ENCODE peak calls at places on chromosomes 16 and 17, in six cellular contexts. One of them, this sample, is unnamed.

GRCh38 chr17:32226881-32227280 is 38.8 kb upstream of the RHBDL3 start:
- DNase-seq in K562: no peak
- DNase-seq in A549: no peak
- DNase-seq in endothelial cell of umbilical vein: no peak
- DNase-seq in HepG2: no peak
- DNase-seq in NB4: no peak
- DNase-seq in this sample: no peak

GRCh38 chr17:82105882-82106696 is 8.1 kb upstream of the FASN start:
- DNase-seq in K562: peak
- DNase-seq in A549: peak
- DNase-seq in endothelial cell of umbilical vein: no peak
- DNase-seq in HepG2: peak
- DNase-seq in NB4: peak
- DNase-seq in this sample: peak

GRCh38 chr17:43324205-43324893 is 74.4 kb upstream of the ARL4D start:
- DNase-seq in K562: no peak
- DNase-seq in A549: peak
- DNase-seq in endothelial cell of umbilical vein: peak
- DNase-seq in HepG2: no peak
- DNase-seq in NB4: no peak
- DNase-seq in this sample: peak

GRCh38 chr17:82052638-82053059 is 951 bp downstream of the GPS1 start:
- DNase-seq in K562: no peak
- DNase-seq in A549: no peak
- DNase-seq in endothelial cell of umbilical vein: no peak
- DNase-seq in HepG2: no peak
- DNase-seq in NB4: no peak
- DNase-seq in this sample: no peak

GRCh38 chr17:19955099-19955498 is 22.5 kb downstream of the AKAP10 start:
- DNase-seq in K562: no peak
- DNase-seq in A549: no peak
- DNase-seq in endothelial cell of umbilical vein: no peak
- DNase-seq in HepG2: no peak
- DNase-seq in NB4: no peak
- DNase-seq in this sample: no peak

GRCh38 chr16:50311891-50312501 is 45.6 kb downstream of the ADCY7 start:
- DNase-seq in K562: no peak
- DNase-seq in A549: no peak
- DNase-seq in endothelial cell of umbilical vein: no peak
- DNase-seq in HepG2: no peak
- DNase-seq in NB4: no peak
- DNase-seq in this sample: no peak

GRCh38 chr17:22305356-22306071 is 613.2 kb downstream of the KCNJ18 start:
- DNase-seq in K562: no peak
- DNase-seq in A549: no peak
- DNase-seq in endothelial cell of umbilical vein: no peak
- DNase-seq in HepG2: no peak
- DNase-seq in NB4: no peak
- DNase-seq in this sample: no peak

GRCh38 chr16:69105501-69106361 is at the start of gene HAS3:
- DNase-seq in K562: peak
- DNase-seq in A549: peak
- DNase-seq in endothelial cell of umbilical vein: peak
- DNase-seq in HepG2: peak
- DNase-seq in NB4: peak
- DNase-seq in this sample: no peak

GRCh38 chr17:32445075-32445427 is 741 bp downstream of the PSMD11 start:
- DNase-seq in K562: peak
- DNase-seq in A549: peak
- DNase-seq in endothelial cell of umbilical vein: peak
- DNase-seq in HepG2: peak
- DNase-seq in NB4: peak
- DNase-seq in this sample: no peak

GRCh38 chr17:7234100-7235012 is at the start of gene DVL2:
- DNase-seq in K562: peak
- DNase-seq in A549: peak
- DNase-seq in endothelial cell of umbilical vein: peak
- DNase-seq in HepG2: peak
- DNase-seq in NB4: peak
- DNase-seq in this sample: peak

GRCh38 chr17:4837471-4838305 is 4.5 kb downstream of the MINK1 start:
- DNase-seq in K562: no peak
- DNase-seq in A549: no peak
- DNase-seq in endothelial cell of umbilical vein: no peak
- DNase-seq in HepG2: no peak
- DNase-seq in NB4: no peak
- DNase-seq in this sample: no peak

GRCh38 chr16:71637398-71637797 is 11.4 kb downstream of the MARVELD3 start:
- DNase-seq in K562: no peak
- DNase-seq in A549: no peak
- DNase-seq in endothelial cell of umbilical vein: no peak
- DNase-seq in HepG2: no peak
- DNase-seq in NB4: no peak
- DNase-seq in this sample: no peak

GRCh38 chr17:64084086-64084939 is 45.6 kb downstream of the ERN1 start:
- DNase-seq in K562: peak
- DNase-seq in A549: peak
- DNase-seq in endothelial cell of umbilical vein: peak
- DNase-seq in HepG2: peak
- DNase-seq in NB4: peak
- DNase-seq in this sample: no peak

GRCh38 chr17:74390680-74391653 is 23.7 kb downstream of the GPR142 start:
- DNase-seq in K562: no peak
- DNase-seq in A549: no peak
- DNase-seq in endothelial cell of umbilical vein: no peak
- DNase-seq in HepG2: no peak
- DNase-seq in NB4: peak
- DNase-seq in this sample: no peak

GRCh38 chr16:30526137-30526822 is at the start of gene ZNF768:
- DNase-seq in K562: peak
- DNase-seq in A549: peak
- DNase-seq in endothelial cell of umbilical vein: peak
- DNase-seq in HepG2: peak
- DNase-seq in NB4: peak
- DNase-seq in this sample: no peak

GRCh38 chr17:29430275-29430674 is 40.1 kb downstream of the TAOK1 start:
- DNase-seq in K562: no peak
- DNase-seq in A549: no peak
- DNase-seq in endothelial cell of umbilical vein: no peak
- DNase-seq in HepG2: peak
- DNase-seq in NB4: no peak
- DNase-seq in this sample: no peak

GRCh38 chr16:55944377-55944802 is 69.2 kb upstream of the CES5A start:
- DNase-seq in K562: peak
- DNase-seq in A549: peak
- DNase-seq in endothelial cell of umbilical vein: peak
- DNase-seq in HepG2: peak
- DNase-seq in NB4: peak
- DNase-seq in this sample: no peak

GRCh38 chr17:8151641-8152111 is 528 bp downstream of the PER1 start:
- DNase-seq in K562: no peak
- DNase-seq in A549: no peak
- DNase-seq in endothelial cell of umbilical vein: peak
- DNase-seq in HepG2: no peak
- DNase-seq in NB4: peak
- DNase-seq in this sample: no peak

GRCh38 chr16:78289368-78289767 is 189.9 kb downstream of the WWOX start:
- DNase-seq in K562: no peak
- DNase-seq in A549: no peak
- DNase-seq in endothelial cell of umbilical vein: no peak
- DNase-seq in HepG2: no peak
- DNase-seq in NB4: no peak
- DNase-seq in this sample: no peak

GRCh38 chr17:77208217-77208808 is 67.5 kb downstream of the SEC14L1 start:
- DNase-seq in K562: no peak
- DNase-seq in A549: peak
- DNase-seq in endothelial cell of umbilical vein: peak
- DNase-seq in HepG2: peak
- DNase-seq in NB4: no peak
- DNase-seq in this sample: no peak

GRCh38 chr17:80622170-80622466 is 77.5 kb downstream of the RPTOR start:
- DNase-seq in K562: no peak
- DNase-seq in A549: no peak
- DNase-seq in endothelial cell of umbilical vein: no peak
- DNase-seq in HepG2: no peak
- DNase-seq in NB4: no peak
- DNase-seq in this sample: no peak

GRCh38 chr17:80519091-80519781 is 25.4 kb upstream of the RPTOR start:
- DNase-seq in K562: no peak
- DNase-seq in A549: no peak
- DNase-seq in endothelial cell of umbilical vein: peak
- DNase-seq in HepG2: no peak
- DNase-seq in NB4: no peak
- DNase-seq in this sample: no peak

GRCh38 chr16:57285379-57285778 is 907 bp upstream of the PLLP start:
- DNase-seq in K562: no peak
- DNase-seq in A549: no peak
- DNase-seq in endothelial cell of umbilical vein: no peak
- DNase-seq in HepG2: no peak
- DNase-seq in NB4: no peak
- DNase-seq in this sample: no peak

GRCh38 chr17:38875477-38876080 is 5.7 kb downstream of the LASP1 start:
- DNase-seq in K562: no peak
- DNase-seq in A549: no peak
- DNase-seq in endothelial cell of umbilical vein: no peak
- DNase-seq in HepG2: no peak
- DNase-seq in NB4: no peak
- DNase-seq in this sample: no peak

GRCh38 chr17:38873646-38874380 is 4.0 kb downstream of the LASP1 start:
- DNase-seq in K562: no peak
- DNase-seq in A549: peak
- DNase-seq in endothelial cell of umbilical vein: no peak
- DNase-seq in HepG2: no peak
- DNase-seq in NB4: no peak
- DNase-seq in this sample: no peak

GRCh38 chr17:38874505-38875419 is 4.9 kb downstream of the LASP1 start:
- DNase-seq in K562: no peak
- DNase-seq in A549: no peak
- DNase-seq in endothelial cell of umbilical vein: no peak
- DNase-seq in HepG2: no peak
- DNase-seq in NB4: no peak
- DNase-seq in this sample: no peak

GRCh38 chr17:38879878-38880727 is 10.2 kb downstream of the LASP1 start:
- DNase-seq in K562: peak
- DNase-seq in A549: peak
- DNase-seq in endothelial cell of umbilical vein: peak
- DNase-seq in HepG2: no peak
- DNase-seq in NB4: peak
- DNase-seq in this sample: no peak

DNA sequence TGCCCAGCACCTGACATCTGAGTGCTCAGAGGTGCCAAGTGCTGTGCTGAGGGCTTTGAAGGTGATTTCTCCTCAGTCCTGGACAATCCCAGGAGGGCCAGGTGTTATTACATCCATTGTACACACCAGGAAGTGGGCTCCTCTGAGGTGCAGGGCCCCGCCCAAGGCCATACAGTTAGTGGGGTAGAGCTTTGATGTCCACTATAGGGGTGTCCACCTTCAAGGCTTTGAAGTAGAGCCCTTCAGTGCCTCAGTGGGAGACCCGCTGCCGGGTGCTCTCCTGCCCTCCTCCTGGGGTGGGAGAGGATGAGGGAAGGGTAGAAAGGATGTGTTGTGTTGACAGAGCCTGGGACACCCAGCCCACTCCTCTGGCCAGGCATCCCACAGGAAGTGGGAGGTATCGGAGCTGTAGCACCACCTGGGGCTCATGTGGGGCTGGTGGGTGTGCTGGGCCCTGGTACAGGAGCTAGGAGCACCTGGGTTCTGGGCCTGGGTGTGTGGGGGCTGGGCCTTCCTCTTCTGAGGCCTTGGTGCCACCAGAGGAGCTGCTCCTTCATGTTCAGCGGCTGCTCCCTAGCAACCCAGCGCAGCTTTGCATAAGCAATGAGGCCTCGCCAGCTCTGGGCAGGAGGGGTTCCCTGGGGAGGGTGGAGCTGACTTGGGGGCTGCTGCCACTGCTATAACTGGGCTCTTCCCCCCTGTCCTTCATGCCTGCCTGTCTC is 7.4 kb downstream of the LASP1 start:
- DNase-seq in K562: no peak
- DNase-seq in A549: no peak
- DNase-seq in endothelial cell of umbilical vein: no peak
- DNase-seq in HepG2: no peak
- DNase-seq in NB4: peak
- DNase-seq in this sample: no peak
- TF ChIP-seq MYC in K562: no peak
- TF ChIP-seq MYC in A549: no peak
- TF ChIP-seq MYC in endothelial cell of umbilical vein: no peak
- TF ChIP-seq MYC in HepG2: no peak
- TF ChIP-seq MYC in NB4: no peak
- TF ChIP-seq MYC in this sample: no peak

DNA sequence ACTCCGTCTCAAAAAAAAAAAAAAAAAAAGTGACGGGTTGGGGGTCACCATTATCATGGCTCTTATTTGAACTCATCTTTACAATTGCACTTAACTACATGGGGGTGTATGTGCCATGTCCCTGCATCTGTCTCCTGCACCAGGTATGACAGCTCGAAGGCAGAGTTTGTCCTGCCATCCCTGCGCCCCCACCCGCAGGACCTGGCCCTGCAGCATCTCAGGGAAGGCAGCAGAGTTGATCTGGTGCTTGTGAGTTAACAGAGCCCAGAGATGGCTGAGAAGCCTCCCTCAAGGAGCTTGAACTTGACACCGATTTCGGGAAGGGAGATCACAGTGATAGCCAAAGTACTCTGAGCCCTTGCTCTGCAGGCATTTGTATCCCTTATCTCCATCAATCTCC is 44.8 kb downstream of the C16orf82 start:
- DNase-seq in K562: no peak
- DNase-seq in A549: no peak
- DNase-seq in endothelial cell of umbilical vein: no peak
- DNase-seq in HepG2: no peak
- DNase-seq in NB4: no peak
- DNase-seq in this sample: no peak
- TF ChIP-seq MYC in K562: no peak
- TF ChIP-seq MYC in A549: no peak
- TF ChIP-seq MYC in endothelial cell of umbilical vein: no peak
- TF ChIP-seq MYC in HepG2: no peak
- TF ChIP-seq MYC in NB4: no peak
- TF ChIP-seq MYC in this sample: no peak

DNA sequence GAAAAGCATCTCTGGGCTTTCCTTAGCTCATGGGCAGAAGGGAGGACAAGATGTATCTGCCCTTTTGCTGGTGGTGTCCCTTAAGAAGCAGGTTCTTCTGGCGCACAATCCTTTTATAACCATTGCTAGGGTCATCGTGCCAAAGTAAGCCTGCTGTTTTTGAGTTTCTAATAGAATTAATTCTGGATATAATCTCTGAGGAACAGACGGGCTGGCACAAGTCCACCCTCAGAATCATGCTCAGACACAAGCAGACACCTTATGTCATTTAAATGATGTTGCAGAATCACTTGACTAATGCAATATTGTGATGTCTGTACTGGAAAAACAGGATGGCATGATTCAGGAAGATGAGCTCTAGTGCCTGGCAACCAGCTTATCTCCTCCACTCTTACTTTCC is 18.8 kb upstream of the MMD start:
- DNase-seq in K562: no peak
- DNase-seq in A549: no peak
- DNase-seq in endothelial cell of umbilical vein: no peak
- DNase-seq in HepG2: no peak
- DNase-seq in NB4: no peak
- DNase-seq in this sample: no peak
- TF ChIP-seq MYC in K562: no peak
- TF ChIP-seq MYC in A549: no peak
- TF ChIP-seq MYC in endothelial cell of umbilical vein: no peak
- TF ChIP-seq MYC in HepG2: no peak
- TF ChIP-seq MYC in NB4: no peak
- TF ChIP-seq MYC in this sample: no peak

GRCh38 chr16:14322186-14322585 is 251.1 kb downstream of the MRTFB start:
- DNase-seq in K562: no peak
- DNase-seq in A549: no peak
- DNase-seq in endothelial cell of umbilical vein: no peak
- DNase-seq in HepG2: no peak
- DNase-seq in NB4: no peak
- DNase-seq in this sample: no peak
- TF ChIP-seq MYC in K562: no peak
- TF ChIP-seq MYC in A549: no peak
- TF ChIP-seq MYC in endothelial cell of umbilical vein: no peak
- TF ChIP-seq MYC in HepG2: no peak
- TF ChIP-seq MYC in NB4: no peak
- TF ChIP-seq MYC in this sample: no peak

This sample was measured in GM12878.